ENCODE peak calls at places on chromosomes 13 and 19, in seven cellular contexts. U is K562; P is activated naive CD8-positive, alpha-beta T cell treated with anti-CD3 and anti-CD28 coated beads, Interleukin-2, amount 10 ng/mL, durations not matched to agents 7 days and 5 days; R is pancreas; T is upper lobe of right lung; S is activated CD8-positive, alpha-beta T cell treated with anti-CD3 and anti-CD28 coated beads, Interleukin-2, amount 10 ng/mL, durations not matched to agents 7 days and 5 days; E is left lung. Z is an unnamed sample.

GRCh38 chr13:92806215-92806614 is 420.4 kb upstream of the GPC6 start:
- ATAC-seq in P (peak; percentile 61), S (no peak), T (peak; percentile 81), E (peak; percentile 97), R (peak; percentile 72), U (no peak), Z (no peak)

GRCh38 chr19:7992575-7992974 is 12.9 kb downstream of the ELAVL1 start:
- ATAC-seq in R (no peak), S (no peak), P (no peak), E (no peak), T (no peak), U (no peak), Z (no peak)

GRCh38 chr19:21604941-21605548 is 99.6 kb downstream of the ZNF429 start:
- ATAC-seq in E (peak; percentile 56), R (peak; percentile 25), S (no peak), P (no peak), T (peak; percentile 37), U (no peak), Z (peak; percentile 88)

GRCh38 chr13:26978081-26978860 is 193.3 kb downstream of the USP12 start:
- ATAC-seq in E (peak; percentile 49), U (no peak), S (no peak), R (no peak), P (no peak), T (peak; percentile 71), Z (no peak)

GRCh38 chr13:32538234-32538620 is 368 bp downstream of the N4BP2L2 start:
- ATAC-seq in R (peak; percentile 60), U (peak; percentile 83), E (peak; percentile 80), P (peak; percentile 88), S (peak; percentile 91), T (peak; percentile 75), Z (peak; percentile 70)

GRCh38 chr13:110938662-110939421 is 24.0 kb upstream of the ANKRD10 start:
- ATAC-seq in R (no peak), T (no peak), P (no peak), S (no peak), U (no peak), E (no peak), Z (no peak)

GRCh38 chr13:110652231-110652730 is 36.9 kb downstream of the NAXD start:
- ATAC-seq in T (no peak), P (no peak), U (no peak), R (no peak), S (no peak), E (no peak), Z (peak; percentile 19)

GRCh38 chr19:46481187-46481586 is 9.8 kb upstream of the PNMA8A start:
- ATAC-seq in P (no peak), T (no peak), R (no peak), E (peak; percentile 30), S (no peak), U (no peak), Z (no peak)

GRCh38 chr19:15125232-15126067 is 18.2 kb downstream of the SYDE1 start:
- ATAC-seq in R (peak; percentile 97), U (peak; percentile 97), S (peak; percentile 95), P (peak; percentile 93), E (peak; percentile 95), T (peak; percentile 96), Z (peak; percentile 89)

GRCh38 chr19:48975947-48976847 is 11.1 kb downstream of the FTL start:
- ATAC-seq in R (no peak), P (peak; percentile 54), T (no peak), U (peak; percentile 95), S (peak; percentile 54), E (no peak), Z (no peak)

GRCh38 chr19:2659856-2660432 is 42.5 kb downstream of the GNG7 start:
- ATAC-seq in U (no peak), T (no peak), E (no peak), S (no peak), P (no peak), R (no peak), Z (no peak)

GRCh38 chr13:73421310-73421912 is 362.6 kb downstream of the KLF5 start:
- ATAC-seq in T (no peak), P (no peak), U (no peak), R (peak; percentile 91), S (no peak), E (no peak), Z (peak; percentile 88)

GRCh38 chr13:89883893-89884448 is 1463.5 kb upstream of the MIR17HG start:
- ATAC-seq in P (no peak), S (no peak), T (no peak), E (no peak), U (no peak), R (no peak), Z (no peak)

GRCh38 chr13:26558074-26558805 is 757 bp downstream of the WASF3 start:
- ATAC-seq in E (no peak), U (no peak), R (peak; percentile 5), S (peak; percentile 25), P (no peak), T (peak; percentile 3), Z (no peak)

GRCh38 chr13:37395544-37395943 is 203.0 kb downstream of the POSTN start:
- ATAC-seq in T (no peak), P (no peak), S (no peak), R (no peak), E (no peak), U (no peak), Z (no peak)

GRCh38 chr19:58586131-58586765 is 13.1 kb upstream of the MZF1 start:
- ATAC-seq in P (no peak), S (peak; percentile 32), T (peak; percentile 42), R (no peak), E (no peak), U (peak; percentile 36), Z (peak; percentile 47)

GRCh38 chr13:88925954-88926353 is 1254.8 kb downstream of the SLITRK5 start:
- ATAC-seq in S (no peak), T (peak; percentile 10), P (no peak), R (no peak), U (no peak), E (no peak), Z (no peak)

GRCh38 chr19:13033819-13034611 is 38.7 kb downstream of the NFIX start:
- ATAC-seq in U (peak; percentile 98), R (peak; percentile 88), E (peak; percentile 67), P (peak; percentile 72), T (peak; percentile 78), S (peak; percentile 86), Z (peak; percentile 74)

GRCh38 chr13:24149306-24150032 is 11.1 kb upstream of the SPATA13 start:
- ATAC-seq in S (no peak), U (no peak), P (no peak), E (no peak), R (no peak), T (no peak), Z (no peak)

GRCh38 chr13:40194204-40194806 is 472.1 kb downstream of the FOXO1 start:
- ATAC-seq in T (peak; percentile 26), E (peak; percentile 12), P (no peak), R (no peak), S (no peak), U (no peak), Z (no peak)

GRCh38 chr19:16516923-16517610 is 20.9 kb downstream of the C19orf44 start:
- ATAC-seq in S (peak; percentile 29), P (peak; percentile 19), U (peak; percentile 15), E (no peak), T (no peak), R (no peak), Z (no peak)

GRCh38 chr19:4369109-4369887 is 25.9 kb downstream of the MPND start:
- ATAC-seq in T (peak; percentile 81), R (no peak), E (peak; percentile 89), P (peak; percentile 79), S (peak; percentile 80), U (peak; percentile 61), Z (peak; percentile 84)

GRCh38 chr19:10748195-10748923 is 30.5 kb downstream of the DNM2 start:
- ATAC-seq in R (no peak), U (peak; percentile 29), S (peak; percentile 22), E (no peak), P (no peak), T (no peak), Z (no peak)

GRCh38 chr13:35957174-35957867 is 173.9 kb downstream of the DCLK1 start:
- ATAC-seq in P (no peak), E (no peak), T (no peak), U (no peak), R (no peak), S (no peak), Z (no peak)

Z was measured in esophagus mucosa.